ENCODE peak calls at places on chromosome 15, in seven cellular contexts. One of them, this sample, is unnamed.

GRCh38 chr15:60397772-60398445 is at the start of gene ANXA2:
- DNase-seq in stimulated activated CD4-positive, alpha-beta T cell treated with anti-CD3 and anti-CD28 coated beads, Interleukin-1b, Interleukin-23, amount 100 ng/mL, for 24 hours: peak
- DNase-seq in glutamatergic neuron: peak
- DNase-seq in brain microvascular endothelial cell: peak
- DNase-seq in kidney: peak
- DNase-seq in WTC11: peak
- DNase-seq in RWPE1: peak
- DNase-seq in this sample: peak

GRCh38 chr15:71651750-71652186 is 158.6 kb upstream of the NR2E3 start:
- DNase-seq in glutamatergic neuron: peak
- DNase-seq in stimulated activated CD4-positive, alpha-beta T cell treated with anti-CD3 and anti-CD28 coated beads, Interleukin-1b, Interleukin-23, amount 100 ng/mL, for 24 hours: no peak
- DNase-seq in RWPE1: peak
- DNase-seq in brain microvascular endothelial cell: peak
- DNase-seq in WTC11: peak
- DNase-seq in kidney: no peak
- DNase-seq in this sample: peak

GRCh38 chr15:67120009-67120838 is 54.8 kb downstream of the SMAD3 start:
- DNase-seq in glutamatergic neuron: no peak
- DNase-seq in stimulated activated CD4-positive, alpha-beta T cell treated with anti-CD3 and anti-CD28 coated beads, Interleukin-1b, Interleukin-23, amount 100 ng/mL, for 24 hours: no peak
- DNase-seq in kidney: no peak
- DNase-seq in RWPE1: no peak
- DNase-seq in WTC11: no peak
- DNase-seq in brain microvascular endothelial cell: no peak
- DNase-seq in this sample: no peak

GRCh38 chr15:94229591-94230365 is 1.6 kb upstream of the MCTP2 start:
- DNase-seq in kidney: no peak
- DNase-seq in RWPE1: peak
- DNase-seq in brain microvascular endothelial cell: no peak
- DNase-seq in WTC11: no peak
- DNase-seq in glutamatergic neuron: no peak
- DNase-seq in stimulated activated CD4-positive, alpha-beta T cell treated with anti-CD3 and anti-CD28 coated beads, Interleukin-1b, Interleukin-23, amount 100 ng/mL, for 24 hours: no peak
- DNase-seq in this sample: no peak

GRCh38 chr15:100958326-100959065 is 39.3 kb downstream of the LRRK1 start:
- DNase-seq in RWPE1: peak
- DNase-seq in glutamatergic neuron: no peak
- DNase-seq in kidney: no peak
- DNase-seq in stimulated activated CD4-positive, alpha-beta T cell treated with anti-CD3 and anti-CD28 coated beads, Interleukin-1b, Interleukin-23, amount 100 ng/mL, for 24 hours: no peak
- DNase-seq in WTC11: no peak
- DNase-seq in brain microvascular endothelial cell: peak
- DNase-seq in this sample: no peak

GRCh38 chr15:85091990-85092389 is 110.3 kb downstream of the PDE8A start:
- DNase-seq in glutamatergic neuron: no peak
- DNase-seq in brain microvascular endothelial cell: no peak
- DNase-seq in WTC11: no peak
- DNase-seq in kidney: no peak
- DNase-seq in RWPE1: no peak
- DNase-seq in stimulated activated CD4-positive, alpha-beta T cell treated with anti-CD3 and anti-CD28 coated beads, Interleukin-1b, Interleukin-23, amount 100 ng/mL, for 24 hours: no peak
- DNase-seq in this sample: no peak

GRCh38 chr15:33032053-33032452 is 162.5 kb downstream of the FMN1 start:
- DNase-seq in RWPE1: no peak
- DNase-seq in kidney: no peak
- DNase-seq in glutamatergic neuron: no peak
- DNase-seq in stimulated activated CD4-positive, alpha-beta T cell treated with anti-CD3 and anti-CD28 coated beads, Interleukin-1b, Interleukin-23, amount 100 ng/mL, for 24 hours: no peak
- DNase-seq in WTC11: no peak
- DNase-seq in brain microvascular endothelial cell: no peak
- DNase-seq in this sample: no peak

GRCh38 chr15:98083203-98083910 is 122.9 kb downstream of the ARRDC4 start:
- DNase-seq in WTC11: no peak
- DNase-seq in RWPE1: no peak
- DNase-seq in brain microvascular endothelial cell: no peak
- DNase-seq in kidney: no peak
- DNase-seq in glutamatergic neuron: no peak
- DNase-seq in stimulated activated CD4-positive, alpha-beta T cell treated with anti-CD3 and anti-CD28 coated beads, Interleukin-1b, Interleukin-23, amount 100 ng/mL, for 24 hours: no peak
- DNase-seq in this sample: no peak

GRCh38 chr15:70280781-70281180 is 183.1 kb upstream of the TLE3 start:
- DNase-seq in RWPE1: no peak
- DNase-seq in brain microvascular endothelial cell: no peak
- DNase-seq in kidney: no peak
- DNase-seq in stimulated activated CD4-positive, alpha-beta T cell treated with anti-CD3 and anti-CD28 coated beads, Interleukin-1b, Interleukin-23, amount 100 ng/mL, for 24 hours: no peak
- DNase-seq in glutamatergic neuron: no peak
- DNase-seq in WTC11: no peak
- DNase-seq in this sample: no peak

GRCh38 chr15:40420793-40421192 is 15.2 kb downstream of the IVD start:
- DNase-seq in glutamatergic neuron: no peak
- DNase-seq in kidney: peak
- DNase-seq in WTC11: no peak
- DNase-seq in stimulated activated CD4-positive, alpha-beta T cell treated with anti-CD3 and anti-CD28 coated beads, Interleukin-1b, Interleukin-23, amount 100 ng/mL, for 24 hours: no peak
- DNase-seq in RWPE1: peak
- DNase-seq in brain microvascular endothelial cell: no peak
- DNase-seq in this sample: peak

GRCh38 chr15:100141304-100142080 is 200.3 kb downstream of the ADAMTS17 start:
- DNase-seq in stimulated activated CD4-positive, alpha-beta T cell treated with anti-CD3 and anti-CD28 coated beads, Interleukin-1b, Interleukin-23, amount 100 ng/mL, for 24 hours: no peak
- DNase-seq in brain microvascular endothelial cell: no peak
- DNase-seq in RWPE1: no peak
- DNase-seq in WTC11: no peak
- DNase-seq in kidney: no peak
- DNase-seq in glutamatergic neuron: no peak
- DNase-seq in this sample: no peak

GRCh38 chr15:58521293-58521991 is 89.7 kb downstream of the LIPC start:
- DNase-seq in RWPE1: peak
- DNase-seq in glutamatergic neuron: no peak
- DNase-seq in kidney: peak
- DNase-seq in stimulated activated CD4-positive, alpha-beta T cell treated with anti-CD3 and anti-CD28 coated beads, Interleukin-1b, Interleukin-23, amount 100 ng/mL, for 24 hours: no peak
- DNase-seq in brain microvascular endothelial cell: peak
- DNase-seq in WTC11: peak
- DNase-seq in this sample: peak

GRCh38 chr15:68341851-68342336 is 64.3 kb downstream of the FEM1B start:
- DNase-seq in stimulated activated CD4-positive, alpha-beta T cell treated with anti-CD3 and anti-CD28 coated beads, Interleukin-1b, Interleukin-23, amount 100 ng/mL, for 24 hours: no peak
- DNase-seq in brain microvascular endothelial cell: no peak
- DNase-seq in glutamatergic neuron: no peak
- DNase-seq in RWPE1: no peak
- DNase-seq in kidney: no peak
- DNase-seq in WTC11: no peak
- DNase-seq in this sample: no peak

GRCh38 chr15:85030301-85031049 is 48.8 kb downstream of the PDE8A start:
- DNase-seq in WTC11: no peak
- DNase-seq in glutamatergic neuron: no peak
- DNase-seq in stimulated activated CD4-positive, alpha-beta T cell treated with anti-CD3 and anti-CD28 coated beads, Interleukin-1b, Interleukin-23, amount 100 ng/mL, for 24 hours: no peak
- DNase-seq in RWPE1: peak
- DNase-seq in kidney: no peak
- DNase-seq in brain microvascular endothelial cell: peak
- DNase-seq in this sample: no peak

GRCh38 chr15:77599357-77599756 is 33.4 kb downstream of the LINGO1 start:
- DNase-seq in glutamatergic neuron: no peak
- DNase-seq in kidney: no peak
- DNase-seq in RWPE1: no peak
- DNase-seq in WTC11: no peak
- DNase-seq in brain microvascular endothelial cell: no peak
- DNase-seq in stimulated activated CD4-positive, alpha-beta T cell treated with anti-CD3 and anti-CD28 coated beads, Interleukin-1b, Interleukin-23, amount 100 ng/mL, for 24 hours: no peak
- DNase-seq in this sample: no peak

GRCh38 chr15:56240390-56240789 is 3.3 kb downstream of the RFX7 start:
- DNase-seq in RWPE1: peak
- DNase-seq in WTC11: no peak
- DNase-seq in brain microvascular endothelial cell: no peak
- DNase-seq in stimulated activated CD4-positive, alpha-beta T cell treated with anti-CD3 and anti-CD28 coated beads, Interleukin-1b, Interleukin-23, amount 100 ng/mL, for 24 hours: no peak
- DNase-seq in kidney: no peak
- DNase-seq in glutamatergic neuron: no peak
- DNase-seq in this sample: no peak

GRCh38 chr15:72168131-72168825 is 29.3 kb downstream of the GRAMD2A start:
- DNase-seq in glutamatergic neuron: no peak
- DNase-seq in WTC11: no peak
- DNase-seq in kidney: no peak
- DNase-seq in stimulated activated CD4-positive, alpha-beta T cell treated with anti-CD3 and anti-CD28 coated beads, Interleukin-1b, Interleukin-23, amount 100 ng/mL, for 24 hours: no peak
- DNase-seq in RWPE1: peak
- DNase-seq in brain microvascular endothelial cell: peak
- DNase-seq in this sample: no peak

GRCh38 chr15:43274136-43274535 is 7.4 kb upstream of the TGM5 start:
- DNase-seq in stimulated activated CD4-positive, alpha-beta T cell treated with anti-CD3 and anti-CD28 coated beads, Interleukin-1b, Interleukin-23, amount 100 ng/mL, for 24 hours: no peak
- DNase-seq in glutamatergic neuron: no peak
- DNase-seq in brain microvascular endothelial cell: no peak
- DNase-seq in WTC11: no peak
- DNase-seq in RWPE1: no peak
- DNase-seq in kidney: no peak
- DNase-seq in this sample: no peak

GRCh38 chr15:59751552-59752413 is 62.7 kb upstream of the BNIP2 start:
- DNase-seq in brain microvascular endothelial cell: no peak
- DNase-seq in kidney: no peak
- DNase-seq in stimulated activated CD4-positive, alpha-beta T cell treated with anti-CD3 and anti-CD28 coated beads, Interleukin-1b, Interleukin-23, amount 100 ng/mL, for 24 hours: no peak
- DNase-seq in RWPE1: peak
- DNase-seq in glutamatergic neuron: no peak
- DNase-seq in WTC11: no peak
- DNase-seq in this sample: peak

GRCh38 chr15:100893964-100894295 is 14.3 kb downstream of the ALDH1A3 start:
- DNase-seq in stimulated activated CD4-positive, alpha-beta T cell treated with anti-CD3 and anti-CD28 coated beads, Interleukin-1b, Interleukin-23, amount 100 ng/mL, for 24 hours: no peak
- DNase-seq in kidney: no peak
- DNase-seq in WTC11: no peak
- DNase-seq in glutamatergic neuron: no peak
- DNase-seq in RWPE1: no peak
- DNase-seq in brain microvascular endothelial cell: no peak
- DNase-seq in this sample: no peak

GRCh38 chr15:70437882-70438331 is 325.5 kb downstream of the UACA start:
- DNase-seq in RWPE1: peak
- DNase-seq in kidney: no peak
- DNase-seq in WTC11: no peak
- DNase-seq in brain microvascular endothelial cell: no peak
- DNase-seq in glutamatergic neuron: no peak
- DNase-seq in stimulated activated CD4-positive, alpha-beta T cell treated with anti-CD3 and anti-CD28 coated beads, Interleukin-1b, Interleukin-23, amount 100 ng/mL, for 24 hours: no peak
- DNase-seq in this sample: no peak

GRCh38 chr15:81363261-81363660 is 10.8 kb downstream of the TMC3 start:
- DNase-seq in WTC11: no peak
- DNase-seq in glutamatergic neuron: no peak
- DNase-seq in brain microvascular endothelial cell: no peak
- DNase-seq in stimulated activated CD4-positive, alpha-beta T cell treated with anti-CD3 and anti-CD28 coated beads, Interleukin-1b, Interleukin-23, amount 100 ng/mL, for 24 hours: no peak
- DNase-seq in RWPE1: no peak
- DNase-seq in kidney: no peak
- DNase-seq in this sample: no peak

GRCh38 chr15:44606740-44607139 is 56.7 kb downstream of the SPG11 start:
- DNase-seq in RWPE1: no peak
- DNase-seq in glutamatergic neuron: no peak
- DNase-seq in stimulated activated CD4-positive, alpha-beta T cell treated with anti-CD3 and anti-CD28 coated beads, Interleukin-1b, Interleukin-23, amount 100 ng/mL, for 24 hours: no peak
- DNase-seq in WTC11: no peak
- DNase-seq in brain microvascular endothelial cell: no peak
- DNase-seq in kidney: no peak
- DNase-seq in this sample: no peak

GRCh38 chr15:78195735-78196201 is 38.6 kb downstream of the ACSBG1 start:
- DNase-seq in RWPE1: peak
- DNase-seq in kidney: no peak
- DNase-seq in stimulated activated CD4-positive, alpha-beta T cell treated with anti-CD3 and anti-CD28 coated beads, Interleukin-1b, Interleukin-23, amount 100 ng/mL, for 24 hours: no peak
- DNase-seq in glutamatergic neuron: peak
- DNase-seq in brain microvascular endothelial cell: no peak
- DNase-seq in WTC11: peak
- DNase-seq in this sample: no peak

GRCh38 chr15:92651877-92652575 is 3.5 kb downstream of the FAM174B start:
- DNase-seq in glutamatergic neuron: no peak
- DNase-seq in brain microvascular endothelial cell: no peak
- DNase-seq in stimulated activated CD4-positive, alpha-beta T cell treated with anti-CD3 and anti-CD28 coated beads, Interleukin-1b, Interleukin-23, amount 100 ng/mL, for 24 hours: no peak
- DNase-seq in kidney: no peak
- DNase-seq in RWPE1: no peak
- DNase-seq in WTC11: no peak
- DNase-seq in this sample: no peak

GRCh38 chr15:80418892-80419537 is 14.8 kb downstream of the ARNT2 start:
- DNase-seq in stimulated activated CD4-positive, alpha-beta T cell treated with anti-CD3 and anti-CD28 coated beads, Interleukin-1b, Interleukin-23, amount 100 ng/mL, for 24 hours: no peak
- DNase-seq in glutamatergic neuron: no peak
- DNase-seq in RWPE1: peak
- DNase-seq in brain microvascular endothelial cell: peak
- DNase-seq in WTC11: no peak
- DNase-seq in kidney: no peak
- DNase-seq in this sample: peak

GRCh38 chr15:77798151-77798550 is 165.4 kb upstream of the LINGO1 start:
- DNase-seq in brain microvascular endothelial cell: no peak
- DNase-seq in kidney: no peak
- DNase-seq in stimulated activated CD4-positive, alpha-beta T cell treated with anti-CD3 and anti-CD28 coated beads, Interleukin-1b, Interleukin-23, amount 100 ng/mL, for 24 hours: no peak
- DNase-seq in glutamatergic neuron: no peak
- DNase-seq in WTC11: no peak
- DNase-seq in RWPE1: no peak
- DNase-seq in this sample: no peak

GRCh38 chr15:47386459-47386858 is 330.8 kb upstream of the SEMA6D start:
- DNase-seq in RWPE1: no peak
- DNase-seq in glutamatergic neuron: no peak
- DNase-seq in WTC11: no peak
- DNase-seq in kidney: no peak
- DNase-seq in stimulated activated CD4-positive, alpha-beta T cell treated with anti-CD3 and anti-CD28 coated beads, Interleukin-1b, Interleukin-23, amount 100 ng/mL, for 24 hours: no peak
- DNase-seq in brain microvascular endothelial cell: no peak
- DNase-seq in this sample: no peak

This sample was measured in HCT116.